ENCODE peak calls at places on chromosomes 11 and 22, in eight cellular contexts. O is psoas muscle, B is suprapubic skin, M is cardiac muscle cell, D is IMR-90, R is H1, W is GM12878, L is upper lobe of right lung. U is an unnamed sample.
A peak's percentile ranks its signal among the peaks of the same experiment; 100 is the strongest.

GRCh38 chr11:95451261-95451660 is 220.3 kb upstream of the SESN3 start:
- DNase-seq in O (no peak), B (no peak), M (no peak), D (no peak), R (no peak), W (no peak), L (no peak), U (no peak)

GRCh38 chr11:67289226-67289650 is at the start of gene ANKRD13D:
- DNase-seq in O (no peak), B (peak; percentile 82), M (no peak), D (no peak), R (no peak), W (no peak), L (no peak), U (no peak)

GRCh38 chr11:69721745-69722144 is 17.9 kb upstream of the FGF19 start:
- DNase-seq in O (no peak), B (no peak), M (no peak), D (no peak), R (no peak), W (no peak), L (no peak), U (no peak)

GRCh38 chr22:31400023-31400397 is 606 bp downstream of the DRG1 start:
- DNase-seq in O (no peak), B (no peak), M (peak; percentile 8), D (peak; percentile 35), R (no peak), W (no peak), L (no peak), U (no peak)

GRCh38 chr22:28983190-28983589 is 78.4 kb downstream of the C22orf31 start:
- DNase-seq in O (no peak), B (no peak), M (no peak), D (no peak), R (no peak), W (no peak), L (no peak), U (no peak)

GRCh38 chr11:87451400-87451799 is 413.7 kb downstream of the TMEM135 start:
- DNase-seq in O (no peak), B (no peak), M (no peak), D (peak; percentile 33), R (no peak), W (no peak), L (no peak), U (peak; percentile 51)

GRCh38 chr11:62088331-62088933 is 35.4 kb upstream of the INCENP start:
- DNase-seq in O (no peak), B (no peak), M (no peak), D (no peak), R (no peak), W (no peak), L (no peak), U (no peak)

GRCh38 chr22:50542416-50542927 is 3.2 kb upstream of the KLHDC7B start:
- DNase-seq in O (no peak), B (no peak), M (no peak), D (no peak), R (no peak), W (peak; percentile 93), L (peak; percentile 73), U (no peak)

GRCh38 chr11:26931248-26931631 is 62.7 kb upstream of the FIBIN start:
- DNase-seq in O (no peak), B (no peak), M (no peak), D (peak; percentile 30), R (no peak), W (no peak), L (no peak), U (no peak)

GRCh38 chr11:26335903-26336302 is 4.0 kb downstream of the ANO3 start:
- DNase-seq in O (no peak), B (no peak), M (no peak), D (no peak), R (no peak), W (no peak), L (no peak), U (no peak)

GRCh38 chr11:83007909-83008580 is 63.7 kb downstream of the RAB30 start:
- DNase-seq in O (peak; percentile 41), B (no peak), M (peak; percentile 59), D (peak; percentile 24), R (no peak), W (no peak), L (peak; percentile 67), U (peak; percentile 85)

GRCh38 chr22:43009444-43009843 is 5.5 kb downstream of the PACSIN2 start:
- DNase-seq in O (no peak), B (no peak), M (no peak), D (no peak), R (no peak), W (no peak), L (no peak), U (no peak)

GRCh38 chr22:36736701-36737320 is 33.3 kb upstream of the CACNG2 start:
- DNase-seq in O (no peak), B (no peak), M (no peak), D (no peak), R (no peak), W (no peak), L (peak; percentile 59), U (peak; percentile 9)

GRCh38 chr22:41184679-41185078 is 20.4 kb upstream of the L3MBTL2 start:
- DNase-seq in O (no peak), B (no peak), M (no peak), D (no peak), R (peak; percentile 67), W (no peak), L (no peak), U (no peak)

GRCh38 chr11:60950933-60951610 is 904 bp downstream of the SLC15A3 start:
- DNase-seq in O (peak; percentile 35), B (peak; percentile 59), M (no peak), D (no peak), R (no peak), W (no peak), L (peak; percentile 79), U (peak; percentile 49)

GRCh38 chr11:67698247-67698646 is 23.8 kb upstream of the ALDH3B2 start:
- DNase-seq in O (no peak), B (no peak), M (no peak), D (no peak), R (no peak), W (no peak), L (no peak), U (no peak)

GRCh38 chr22:35938226-35938625 is 90.4 kb downstream of the RBFOX2 start:
- DNase-seq in O (no peak), B (no peak), M (no peak), D (no peak), R (no peak), W (no peak), L (no peak), U (no peak)

GRCh38 chr22:25673721-25674120 is 68.3 kb upstream of the MYO18B start:
- DNase-seq in O (no peak), B (no peak), M (no peak), D (no peak), R (no peak), W (no peak), L (no peak), U (no peak)
- H3K9me3 ChIP-seq in O (no peaks in the 10 kb centered on the region), B (no peaks in the 10 kb centered on the region), M (no peaks in the 10 kb centered on the region), D (no peaks in the 10 kb centered on the region), R (no peaks in the 10 kb centered on the region), W (no peaks in the 10 kb centered on the region), L (no peaks in the 10 kb centered on the region), U (no peaks in the 10 kb centered on the region)

GRCh38 chr11:65390099-65390941 is 3.9 kb downstream of the FRMD8 start:
- DNase-seq in O (no peak), B (no peak), M (no peak), D (no peak), R (no peak), W (no peak), L (peak; percentile 63), U (peak; percentile 72)
- H3K4me3 ChIP-seq in O (peak overlapping the region; percentile 76), B (peak overlapping the region; percentile 35), M (no peak overlapping the region), D (no peak overlapping the region), R (no peak overlapping the region), W (peak overlapping the region; percentile 50), L (no peak overlapping the region), U (no peak overlapping the region)

DNA sequence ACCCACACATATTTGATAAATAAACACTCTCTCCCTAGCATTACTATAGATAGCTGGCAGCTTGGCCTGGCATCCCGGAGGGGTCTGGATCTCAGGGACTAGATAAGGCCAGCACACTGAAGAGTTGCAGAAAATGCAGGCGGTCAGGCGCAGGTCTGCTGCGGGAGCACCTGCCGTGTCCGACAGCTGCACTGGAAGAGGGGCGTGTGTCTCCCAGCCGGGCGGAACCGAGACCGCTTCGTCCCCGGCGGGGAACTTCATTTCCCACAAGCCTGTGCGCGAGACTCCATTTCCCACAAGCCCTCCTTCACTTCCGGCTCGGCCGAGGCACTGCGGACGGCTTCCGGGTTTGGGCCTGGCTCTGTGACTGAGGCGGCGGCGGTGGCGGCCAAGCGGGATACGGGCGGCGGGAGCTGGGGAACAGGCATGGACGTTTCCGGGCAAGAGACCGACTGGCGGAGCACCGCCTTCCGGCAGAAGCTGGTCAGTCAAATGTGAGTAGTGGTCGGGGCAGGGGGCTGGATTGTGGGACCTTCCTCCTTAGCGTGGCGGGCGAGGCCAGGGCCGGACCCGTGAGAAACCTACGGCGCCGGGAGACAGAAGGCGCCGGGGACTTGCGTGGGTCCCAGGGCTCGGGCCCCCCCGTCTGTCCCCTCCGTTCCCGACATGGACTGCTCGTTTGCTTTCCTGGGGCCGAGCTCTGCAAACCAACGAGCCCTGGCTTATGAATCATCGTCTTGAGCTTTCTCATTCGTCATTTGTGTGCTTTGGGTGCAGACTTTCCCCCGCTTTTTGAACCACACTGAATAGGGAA is at the start of gene MED15:
- DNase-seq in O (peak; percentile 92), B (peak; percentile 95), M (peak; percentile 92), D (peak; percentile 89), R (peak; percentile 63), W (peak; percentile 60), L (peak; percentile 95), U (peak; percentile 94)
- TF ChIP-seq CTCF in O (no peak), B (no peak), M (no peak), D (no peak), R (no peak), W (no peak), L (no peak), U (no peak)

GRCh38 chr22:47390026-47390970 is 627.8 kb downstream of the TBC1D22A start:
- DNase-seq in O (no peak), B (no peak), M (no peak), D (no peak), R (no peak), W (no peak), L (no peak), U (peak; percentile 20)

GRCh38 chr22:47386812-47387510 is 624.5 kb downstream of the TBC1D22A start:
- DNase-seq in O (no peak), B (no peak), M (no peak), D (no peak), R (no peak), W (no peak), L (peak; percentile 49), U (no peak)

GRCh38 chr22:47388778-47389177 is 626.3 kb downstream of the TBC1D22A start:
- DNase-seq in O (no peak), B (no peak), M (no peak), D (no peak), R (no peak), W (no peak), L (peak; percentile 17), U (no peak)

GRCh38 chr22:47389201-47389600 is 626.8 kb downstream of the TBC1D22A start:
- DNase-seq in O (no peak), B (no peak), M (no peak), D (no peak), R (no peak), W (no peak), L (no peak), U (no peak)

DNA sequence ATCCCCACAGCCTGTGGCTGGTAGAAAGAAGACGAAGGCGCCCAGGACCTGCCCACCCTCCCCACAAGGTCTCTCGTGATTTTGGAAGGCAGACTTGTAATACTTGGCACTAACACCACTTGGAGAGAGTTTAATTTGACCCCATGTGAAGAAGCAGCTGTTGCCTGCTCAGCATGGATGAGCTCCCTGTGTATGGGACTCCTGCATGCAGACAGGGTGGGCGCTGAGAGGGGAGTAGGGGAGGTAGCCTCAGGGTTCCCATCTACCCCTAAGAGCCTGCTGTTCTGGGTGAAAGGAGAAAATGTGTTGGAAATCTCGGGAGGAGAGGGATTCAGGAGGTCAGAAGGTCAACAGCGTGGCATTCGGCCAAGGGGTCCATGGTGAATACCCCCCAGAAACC is 625.9 kb downstream of the TBC1D22A start:
- DNase-seq in O (no peak), B (no peak), M (no peak), D (no peak), R (no peak), W (no peak), L (peak; percentile 17), U (no peak)
- H3K9me3 ChIP-seq in O (no peaks in the 10 kb centered on the region), B (no peaks in the 10 kb centered on the region), M (no peaks in the 10 kb centered on the region), D (peaks cover 22% of the 10 kb centered on the region), R (peaks cover 98% of the 10 kb centered on the region), W (no peaks in the 10 kb centered on the region), L (no peaks in the 10 kb centered on the region), U (no peaks in the 10 kb centered on the region)